ENCODE peak calls at places on chromosomes 11 and 22, in eight cellular contexts. Z is activated CD4-positive, CD25-positive, alpha-beta regulatory T cell treated with anti-CD3 and anti-CD28 coated beads, Interleukin-2, amount 50 U/mL, for 16 hours; M is fibroblast of pulmonary artery; P is HepG2; F is fibroblast of the conjunctiva; R is stimulated activated CD8-positive, alpha-beta memory T cell treated with anti-CD3 and anti-CD28 coated beads, Interleukin-4, amount 100 ng/mL, for 24 hours; W is NCI-H1417; C is A172. T is an unnamed sample.

GRCh38 chr11:111855506-111855905 is 15.9 kb downstream of the ALG9 start:
- DNase-seq in Z (no peak), M (no peak), P (no peak), F (no peak), R (no peak), W (no peak), C (no peak), T (no peak)

GRCh38 chr22:27474711-27475547 is 326.6 kb downstream of the MN1 start:
- DNase-seq in Z (no peak), M (peak; percentile 89), P (no peak), F (peak; percentile 33), R (no peak), W (no peak), C (peak; percentile 94), T (no peak)

GRCh38 chr11:57124912-57125311 is 56.8 kb upstream of the LRRC55 start:
- DNase-seq in Z (no peak), M (peak; percentile 6), P (no peak), F (no peak), R (no peak), W (no peak), C (no peak), T (no peak)

GRCh38 chr11:117020873-117021564 is 77.2 kb downstream of the SIK3 start:
- DNase-seq in Z (no peak), M (no peak), P (peak; percentile 83), F (no peak), R (no peak), W (no peak), C (no peak), T (no peak)

GRCh38 chr11:23425379-23425778 is 565.1 kb upstream of the CCDC179 start:
- DNase-seq in Z (no peak), M (no peak), P (no peak), F (peak; percentile 14), R (no peak), W (no peak), C (no peak), T (no peak)

GRCh38 chr22:49513358-49513851 is 314.3 kb downstream of the BRD1 start:
- DNase-seq in Z (no peak), M (no peak), P (no peak), F (no peak), R (no peak), W (no peak), C (no peak), T (no peak)

GRCh38 chr22:35498026-35498425 is 42.6 kb upstream of the RASD2 start:
- DNase-seq in Z (no peak), M (peak; percentile 32), P (no peak), F (no peak), R (no peak), W (no peak), C (no peak), T (no peak)

GRCh38 chr11:59560702-59561469 is 49.5 kb downstream of the OR4D9 start:
- DNase-seq in Z (peak; percentile 59), M (peak; percentile 82), P (peak; percentile 77), F (peak; percentile 75), R (peak; percentile 75), W (peak; percentile 77), C (peak; percentile 76), T (peak; percentile 90)

GRCh38 chr22:28075260-28075981 is 156.4 kb upstream of the PITPNB start:
- DNase-seq in Z (no peak), M (peak; percentile 84), P (peak; percentile 18), F (peak; percentile 61), R (no peak), W (no peak), C (peak; percentile 58), T (no peak)

GRCh38 chr22:44709881-44710400 is 7.9 kb downstream of the PRR5 start:
- DNase-seq in Z (no peak), M (no peak), P (no peak), F (no peak), R (no peak), W (no peak), C (no peak), T (no peak)

GRCh38 chr11:131248588-131248987 is 121.8 kb upstream of the NTM start:
- DNase-seq in Z (no peak), M (no peak), P (no peak), F (no peak), R (no peak), W (no peak), C (no peak), T (no peak)

GRCh38 chr11:100878474-100878873 is 191.4 kb downstream of the ARHGAP42 start:
- DNase-seq in Z (no peak), M (peak; percentile 71), P (no peak), F (peak; percentile 75), R (no peak), W (no peak), C (no peak), T (no peak)

GRCh38 chr11:79428406-79428805 is 12.4 kb downstream of the TENM4 start:
- DNase-seq in Z (no peak), M (no peak), P (no peak), F (no peak), R (no peak), W (no peak), C (no peak), T (no peak)

T was measured in suprapubic skin.